ENCODE peak calls at places on chromosomes 7 and 10, in eight cellular contexts. Y, J, X, Z, K, M, F and W are unnamed samples.

GRCh38 chr7:126768836-126769235 is 483.9 kb downstream of the GRM8 start:
- DNase-seq in Y (no peak), J (no peak), X (no peak), Z (no peak), K (no peak), M (no peak), F (peak), W (no peak)

GRCh38 chr7:128783143-128783799 is 7.7 kb upstream of the OPN1SW start:
- DNase-seq in Y (peak), J (peak), X (no peak), Z (no peak), K (peak), M (peak), F (peak), W (no peak)

GRCh38 chr7:155749578-155749977 is 62.7 kb downstream of the SHH start:
- DNase-seq in Y (no peak), J (no peak), X (no peak), Z (peak), K (no peak), M (no peak), F (no peak), W (no peak)

GRCh38 chr10:62021116-62021515 is 119.6 kb downstream of the ARID5B start:
- DNase-seq in Y (no peak), J (no peak), X (no peak), Z (no peak), K (no peak), M (peak), F (no peak), W (no peak)

GRCh38 chr7:93835684-93836083 is 54.9 kb downstream of the TFPI2 start:
- DNase-seq in Y (no peak), J (no peak), X (no peak), Z (no peak), K (no peak), M (no peak), F (no peak), W (no peak)

GRCh38 chr7:101628522-101628921 is 574 bp downstream of the MYL10 start:
- DNase-seq in Y (no peak), J (no peak), X (no peak), Z (no peak), K (no peak), M (no peak), F (no peak), W (no peak)

GRCh38 chr7:87448427-87448826 is 27.1 kb downstream of the ABCB4 start:
- DNase-seq in Y (no peak), J (peak), X (no peak), Z (no peak), K (no peak), M (no peak), F (no peak), W (no peak)

GRCh38 chr7:42494722-42495121 is 257.7 kb upstream of the GLI3 start:
- DNase-seq in Y (no peak), J (no peak), X (no peak), Z (no peak), K (peak), M (peak), F (no peak), W (no peak)

GRCh38 chr7:8215648-8216047 is 46.3 kb downstream of the ICA1 start:
- DNase-seq in Y (no peak), J (no peak), X (no peak), Z (no peak), K (no peak), M (no peak), F (no peak), W (no peak)

GRCh38 chr7:73827568-73828106 is 3.2 kb upstream of the CLDN4 start:
- DNase-seq in Y (no peak), J (peak), X (no peak), Z (peak), K (no peak), M (no peak), F (no peak), W (peak)

GRCh38 chr7:93218997-93219827 is 7.1 kb downstream of the HEPACAM2 start:
- DNase-seq in Y (no peak), J (no peak), X (no peak), Z (no peak), K (no peak), M (no peak), F (no peak), W (no peak)

GRCh38 chr10:72096115-72097000 is 8.0 kb upstream of the SPOCK2 start:
- DNase-seq in Y (no peak), J (no peak), X (no peak), Z (no peak), K (no peak), M (no peak), F (peak), W (peak)

GRCh38 chr10:131636116-131636515 is 264.7 kb upstream of the PPP2R2D start:
- DNase-seq in Y (no peak), J (no peak), X (no peak), Z (no peak), K (no peak), M (no peak), F (no peak), W (no peak)

GRCh38 chr10:88423732-88424131 is 159.4 kb downstream of the RNLS start:
- DNase-seq in Y (no peak), J (no peak), X (no peak), Z (no peak), K (no peak), M (no peak), F (no peak), W (no peak)

GRCh38 chr10:111297351-111297848 is 220.6 kb downstream of the ADRA2A start:
- DNase-seq in Y (no peak), J (no peak), X (no peak), Z (no peak), K (no peak), M (no peak), F (no peak), W (no peak)

GRCh38 chr7:155069992-155070827 is at the start of gene HTR5A:
- DNase-seq in Y (peak), J (no peak), X (peak), Z (peak), K (peak), M (peak), F (peak), W (peak)

GRCh38 chr10:72764151-72764550 is 72.2 kb downstream of the MCU start:
- DNase-seq in Y (no peak), J (no peak), X (no peak), Z (no peak), K (no peak), M (peak), F (peak), W (no peak)

GRCh38 chr10:29712108-29712507 is 77.3 kb upstream of the SVIL start:
- DNase-seq in Y (no peak), J (peak), X (peak), Z (no peak), K (no peak), M (no peak), F (no peak), W (no peak)

GRCh38 chr7:140656548-140657515 is 15.9 kb upstream of the ADCK2 start:
- DNase-seq in Y (no peak), J (no peak), X (peak), Z (no peak), K (no peak), M (peak), F (no peak), W (peak)

GRCh38 chr10:80411267-80411668 is 2.9 kb downstream of the PRXL2A start:
- DNase-seq in Y (no peak), J (peak), X (no peak), Z (no peak), K (peak), M (no peak), F (no peak), W (peak)

GRCh38 chr7:36210542-36210941 is 57.5 kb downstream of the EEPD1 start:
- DNase-seq in Y (peak), J (no peak), X (no peak), Z (no peak), K (no peak), M (no peak), F (no peak), W (no peak)

GRCh38 chr10:6348091-6348862 is 145.5 kb downstream of the PFKFB3 start:
- DNase-seq in Y (peak), J (no peak), X (peak), Z (peak), K (peak), M (peak), F (peak), W (no peak)

GRCh38 chr10:24821986-24822385 is 98.3 kb upstream of the ARHGAP21 start:
- DNase-seq in Y (no peak), J (no peak), X (no peak), Z (no peak), K (no peak), M (peak), F (no peak), W (no peak)

GRCh38 chr10:28269842-28270456 is 32.9 kb downstream of the MPP7 start:
- DNase-seq in Y (no peak), J (no peak), X (no peak), Z (no peak), K (no peak), M (no peak), F (no peak), W (no peak)

GRCh38 chr10:102117391-102118159 is 2.6 kb downstream of the LDB1 start:
- DNase-seq in Y (peak), J (peak), X (peak), Z (peak), K (peak), M (peak), F (no peak), W (peak)

GRCh38 chr7:13979671-13980438 is 9.6 kb downstream of the ETV1 start:
- DNase-seq in Y (no peak), J (no peak), X (no peak), Z (no peak), K (no peak), M (peak), F (no peak), W (no peak)

GRCh38 chr10:13690281-13690825 is 103.6 kb downstream of the PRPF18 start:
- DNase-seq in Y (no peak), J (no peak), X (no peak), Z (no peak), K (no peak), M (no peak), F (no peak), W (no peak)